ENCODE peak calls at places on chromosomes 11 and 22, in eight cellular contexts. E, X, J, Q, P, N, U and V are unnamed samples.

GRCh38 chr11:108733479-108734116 is 68.7 kb downstream of the DDX10 start:
- DNase-seq in E (peak), X (peak), J (no peak), Q (no peak), P (peak), N (no peak), U (no peak), V (no peak)

GRCh38 chr11:124970925-124971324 is 16.9 kb downstream of the CCDC15 start:
- DNase-seq in E (no peak), X (no peak), J (no peak), Q (no peak), P (no peak), N (no peak), U (no peak), V (no peak)

GRCh38 chr22:35452351-35452781 is 52.4 kb downstream of the MCM5 start:
- DNase-seq in E (no peak), X (no peak), J (no peak), Q (peak), P (no peak), N (no peak), U (no peak), V (no peak)

GRCh38 chr22:36155702-36156101 is 4.9 kb downstream of the APOL3 start:
- DNase-seq in E (no peak), X (no peak), J (no peak), Q (no peak), P (no peak), N (no peak), U (no peak), V (peak)

GRCh38 chr22:25174888-25175411 is 24.7 kb upstream of the CRYBB3 start:
- DNase-seq in E (no peak), X (no peak), J (no peak), Q (no peak), P (no peak), N (no peak), U (no peak), V (no peak)

GRCh38 chr22:30253205-30253852 is 6.8 kb upstream of the LIF start:
- DNase-seq in E (no peak), X (no peak), J (peak), Q (no peak), P (no peak), N (no peak), U (peak), V (no peak)

GRCh38 chr11:14908214-14908880 is 16.3 kb upstream of the CYP2R1 start:
- DNase-seq in E (peak), X (peak), J (no peak), Q (no peak), P (peak), N (no peak), U (no peak), V (peak)

GRCh38 chr11:68495872-68496271 is 35.3 kb downstream of the PPP6R3 start:
- DNase-seq in E (no peak), X (no peak), J (no peak), Q (no peak), P (no peak), N (no peak), U (no peak), V (no peak)

GRCh38 chr11:74735566-74735965 is 4.3 kb upstream of the CHRDL2 start:
- DNase-seq in E (no peak), X (no peak), J (no peak), Q (no peak), P (no peak), N (no peak), U (no peak), V (no peak)

GRCh38 chr11:65611028-65611757 is 2.8 kb downstream of the MAP3K11 start:
- DNase-seq in E (no peak), X (no peak), J (peak), Q (peak), P (no peak), N (no peak), U (no peak), V (peak)

GRCh38 chr11:129881570-129882170 is 13.7 kb downstream of the NFRKB start:
- DNase-seq in E (peak), X (no peak), J (no peak), Q (no peak), P (peak), N (peak), U (no peak), V (peak)

GRCh38 chr11:80519591-80520258 is 1078.9 kb upstream of the TENM4 start:
- DNase-seq in E (no peak), X (no peak), J (no peak), Q (no peak), P (no peak), N (no peak), U (no peak), V (no peak)

GRCh38 chr11:130381317-130381716 is 47.1 kb downstream of the ADAMTS8 start:
- DNase-seq in E (no peak), X (no peak), J (no peak), Q (no peak), P (no peak), N (no peak), U (no peak), V (no peak)

GRCh38 chr11:68904458-68904847 is 762 bp downstream of the IGHMBP2 start:
- DNase-seq in E (no peak), X (no peak), J (no peak), Q (no peak), P (no peak), N (no peak), U (no peak), V (no peak)

GRCh38 chr22:29816539-29816938 is 21.5 kb downstream of the ASCC2 start:
- DNase-seq in E (no peak), X (no peak), J (no peak), Q (no peak), P (no peak), N (no peak), U (no peak), V (no peak)

GRCh38 chr11:99020324-99021225 is at the start of gene CNTN5:
- DNase-seq in E (peak), X (no peak), J (no peak), Q (peak), P (no peak), N (no peak), U (peak), V (no peak)

GRCh38 chr11:130886704-130887103 is 29.6 kb downstream of the SNX19 start:
- DNase-seq in E (no peak), X (no peak), J (no peak), Q (no peak), P (no peak), N (no peak), U (no peak), V (no peak)

GRCh38 chr11:8867035-8867434 is 44.0 kb upstream of the AKIP1 start:
- DNase-seq in E (no peak), X (no peak), J (no peak), Q (no peak), P (no peak), N (no peak), U (no peak), V (no peak)

GRCh38 chr11:12706531-12707499 is 32.6 kb downstream of the TEAD1 start:
- DNase-seq in E (no peak), X (no peak), J (no peak), Q (no peak), P (no peak), N (no peak), U (peak), V (peak)

GRCh38 chr22:49405590-49405989 is 422.1 kb downstream of the BRD1 start:
- DNase-seq in E (no peak), X (no peak), J (no peak), Q (no peak), P (no peak), N (no peak), U (no peak), V (no peak)

GRCh38 chr11:75275581-75275980 is 35.0 kb downstream of the TPBGL start:
- DNase-seq in E (peak), X (no peak), J (no peak), Q (peak), P (peak), N (peak), U (no peak), V (no peak)

GRCh38 chr11:2146051-2146450 is 6.9 kb upstream of the IGF2 start:
- DNase-seq in E (no peak), X (no peak), J (no peak), Q (no peak), P (no peak), N (no peak), U (no peak), V (no peak)

GRCh38 chr11:45289369-45289768 is 3.2 kb upstream of the SYT13 start:
- DNase-seq in E (no peak), X (no peak), J (no peak), Q (no peak), P (no peak), N (no peak), U (no peak), V (no peak)

GRCh38 chr22:22485524-22485923 is 23.0 kb downstream of the ZNF280B start:
- DNase-seq in E (no peak), X (no peak), J (no peak), Q (no peak), P (no peak), N (no peak), U (no peak), V (no peak)

GRCh38 chr11:16484434-16484833 is 128.1 kb upstream of the SOX6 start:
- DNase-seq in E (no peak), X (no peak), J (no peak), Q (no peak), P (no peak), N (no peak), U (no peak), V (no peak)

GRCh38 chr11:94473177-94473799 is 20.4 kb downstream of the MRE11 start:
- DNase-seq in E (no peak), X (no peak), J (no peak), Q (no peak), P (no peak), N (no peak), U (no peak), V (no peak)

GRCh38 chr11:35555238-35555887 is 29.9 kb upstream of the PAMR1 start:
- DNase-seq in E (no peak), X (peak), J (no peak), Q (no peak), P (no peak), N (no peak), U (no peak), V (no peak)

GRCh38 chr11:1638344-1638743 is 8.8 kb downstream of the KRTAP5-5 start:
- DNase-seq in E (no peak), X (no peak), J (no peak), Q (no peak), P (no peak), N (no peak), U (no peak), V (no peak)

GRCh38 chr11:12196335-12196734 is 85.9 kb downstream of the MICAL2 start:
- DNase-seq in E (no peak), X (no peak), J (no peak), Q (no peak), P (no peak), N (no peak), U (no peak), V (no peak)

GRCh38 chr11:72352859-72353551 is 81.3 kb downstream of the CLPB start:
- DNase-seq in E (no peak), X (peak), J (peak), Q (no peak), P (peak), N (no peak), U (no peak), V (no peak)

GRCh38 chr11:92380882-92381281 is 156.3 kb downstream of the FAT3 start:
- DNase-seq in E (no peak), X (peak), J (no peak), Q (no peak), P (no peak), N (no peak), U (no peak), V (no peak)

GRCh38 chr22:24107668-24108067 is 73.6 kb upstream of the SUSD2 start:
- DNase-seq in E (no peak), X (peak), J (peak), Q (peak), P (no peak), N (no peak), U (no peak), V (peak)